ENCODE peak calls at places on chromosome 13, in four cellular contexts. A is heart right ventricle, W is fibroblast of lung, P is GM06990. E is an unnamed sample.

GRCh38 chr13:98910501-98910951 is 67.3 kb downstream of the DOCK9 start:
- DNase-seq in A (no peak), W (peak), P (peak), E (peak)

GRCh38 chr13:32427852-32428580 is at the start of gene N4BP2L1:
- DNase-seq in A (peak), W (peak), P (peak), E (peak)

GRCh38 chr13:75621147-75621546 is 15.0 kb upstream of the LMO7 start:
- DNase-seq in A (no peak), W (no peak), P (no peak), E (peak)

GRCh38 chr13:106911602-106912001 is 343.7 kb upstream of the ARGLU1 start:
- DNase-seq in A (no peak), W (no peak), P (no peak), E (no peak)

GRCh38 chr13:80341098-80341701 is at the start of gene SPRY2:
- DNase-seq in A (peak), W (peak), P (peak), E (peak)

GRCh38 chr13:101572456-101572855 is 120.0 kb downstream of the ITGBL1 start:
- DNase-seq in A (no peak), W (no peak), P (no peak), E (peak)

GRCh38 chr13:99071666-99072065 is 93.8 kb upstream of the DOCK9 start:
- DNase-seq in A (no peak), W (no peak), P (no peak), E (no peak)

GRCh38 chr13:110348751-110349150 is 41.7 kb downstream of the COL4A2 start:
- DNase-seq in A (no peak), W (no peak), P (no peak), E (no peak)

GRCh38 chr13:37929308-37929707 is 59.7 kb upstream of the TRPC4 start:
- DNase-seq in A (no peak), W (no peak), P (no peak), E (no peak)

GRCh38 chr13:29884671-29885424 is 34.4 kb upstream of the UBL3 start:
- DNase-seq in A (no peak), W (no peak), P (no peak), E (peak)

GRCh38 chr13:31267126-31267784 is 67.5 kb downstream of the B3GLCT start:
- DNase-seq in A (no peak), W (no peak), P (no peak), E (no peak)

GRCh38 chr13:50948576-50948975 is 39.0 kb downstream of the RNASEH2B start:
- DNase-seq in A (no peak), W (no peak), P (no peak), E (no peak)

GRCh38 chr13:31982124-31982523 is 49.5 kb upstream of the FRY start:
- DNase-seq in A (no peak), W (no peak), P (no peak), E (peak)

DNA sequence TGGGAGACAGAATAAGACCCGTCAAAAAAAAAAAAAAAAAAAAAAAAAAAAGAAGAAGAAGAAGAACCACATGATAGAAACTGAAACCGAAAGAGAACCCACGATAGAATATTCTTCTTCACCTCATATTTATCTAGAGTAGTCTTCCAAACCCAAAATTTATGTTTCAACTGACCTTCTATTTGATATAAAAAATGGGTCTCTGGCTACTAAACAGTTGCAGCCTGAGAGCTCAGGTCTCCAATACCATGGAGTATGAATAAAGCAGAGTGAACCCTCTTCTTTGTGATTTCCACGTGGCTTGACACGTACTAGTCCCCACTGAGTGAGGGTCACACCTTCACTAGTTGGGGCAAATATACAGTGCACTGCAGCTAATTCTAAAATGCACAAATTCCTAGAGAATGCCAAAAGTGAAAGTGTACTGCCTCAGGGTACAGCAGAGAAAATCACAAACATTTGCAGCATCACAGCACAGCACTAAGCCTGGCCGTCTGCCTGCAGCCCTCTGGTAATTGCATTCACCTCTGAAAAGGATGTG is 30.8 kb upstream of the RFC3 start:
- DNase-seq in A (no peak), W (no peak), P (peak), E (peak)
- H3K4me3 ChIP-seq in A (peak), W (peak), P (peak), E (peak)

DNA sequence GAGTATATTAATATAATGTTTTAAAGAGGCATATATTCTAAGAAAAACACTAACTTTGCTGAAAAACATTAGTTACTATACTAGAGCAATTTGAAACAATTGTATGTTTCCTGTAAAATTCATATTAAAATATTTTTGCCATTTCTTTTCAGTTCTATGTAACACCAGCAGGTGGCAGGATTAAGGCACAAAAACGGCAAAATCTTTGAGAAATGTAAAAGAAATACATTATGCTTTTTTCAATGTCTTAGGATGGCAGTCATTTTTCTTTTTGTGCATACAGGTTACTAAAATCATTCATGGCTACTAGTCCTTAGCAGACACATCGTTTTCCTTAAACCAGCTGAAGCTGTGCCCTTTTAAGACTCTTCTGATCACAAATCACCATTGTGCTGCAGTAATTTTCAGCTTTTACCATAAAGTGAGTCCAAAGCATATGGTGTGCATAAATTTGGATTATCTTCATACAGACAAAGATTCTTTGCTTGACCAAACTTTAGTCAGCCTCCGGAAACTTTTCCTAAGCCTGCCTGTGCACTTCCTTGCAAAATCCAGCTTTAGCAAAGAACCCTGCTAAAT is 800.7 kb upstream of the SLITRK5 start:
- DNase-seq in A (no peak), W (peak), P (no peak), E (peak)
- TF ChIP-seq CTCF in A (peak), W (peak), P (peak), E (peak)

DNA sequence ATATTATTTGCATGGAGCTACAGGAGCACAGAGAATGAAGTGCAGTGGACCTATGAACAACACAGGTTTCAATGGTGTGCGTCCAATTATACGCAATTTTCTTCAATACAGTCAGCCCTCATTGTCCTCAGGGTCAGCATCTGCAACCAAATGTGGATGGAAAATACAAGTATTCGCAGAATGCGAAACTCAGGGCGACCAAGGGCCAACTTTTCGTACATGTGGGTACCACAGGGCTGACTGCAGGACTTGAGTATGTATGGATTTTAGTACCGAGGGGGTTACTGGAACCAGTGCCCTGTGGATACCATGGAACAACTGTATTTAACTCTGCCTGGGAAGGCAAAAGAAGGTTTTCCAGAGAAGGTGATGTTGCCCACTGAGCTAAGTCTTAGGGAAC is 10.2 kb downstream of the LCP1 start:
- DNase-seq in A (no peak), W (no peak), P (no peak), E (no peak)
- H3K4me3 ChIP-seq in A (no peak), W (no peak), P (peak), E (no peak)

DNA sequence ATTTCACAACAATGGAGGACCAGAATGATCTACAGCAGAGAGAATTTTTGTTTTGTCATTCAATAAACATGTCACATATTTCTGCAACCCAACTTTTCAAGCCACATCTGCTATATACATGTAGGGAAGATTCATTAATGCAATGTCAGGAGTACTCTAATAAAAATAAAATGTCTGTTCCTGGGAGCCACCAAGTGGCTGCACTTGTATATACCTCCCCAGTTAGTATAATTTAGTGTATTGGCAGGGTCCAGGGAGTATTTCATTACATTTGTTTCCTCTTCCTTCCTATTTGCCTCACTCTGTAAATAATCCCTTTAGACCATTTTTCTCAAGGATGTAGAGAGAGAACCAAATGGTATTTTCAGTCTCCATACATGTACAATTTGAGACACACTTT is 1169.0 kb downstream of the DIAPH3 start:
- DNase-seq in A (no peak), W (peak), P (no peak), E (no peak)
- TF ChIP-seq CTCF in A (peak), W (no peak), P (peak), E (no peak)

GRCh38 chr13:73697166-73697565 is 437.0 kb downstream of the KLF12 start:
- DNase-seq in A (no peak), W (no peak), P (no peak), E (no peak)

GRCh38 chr13:73703606-73704005 is 430.6 kb downstream of the KLF12 start:
- DNase-seq in A (no peak), W (no peak), P (no peak), E (no peak)

GRCh38 chr13:73704587-73704986 is 429.6 kb downstream of the KLF12 start:
- DNase-seq in A (no peak), W (no peak), P (no peak), E (no peak)

GRCh38 chr13:73698859-73699258 is 435.3 kb downstream of the KLF12 start:
- DNase-seq in A (no peak), W (no peak), P (no peak), E (peak)

DNA sequence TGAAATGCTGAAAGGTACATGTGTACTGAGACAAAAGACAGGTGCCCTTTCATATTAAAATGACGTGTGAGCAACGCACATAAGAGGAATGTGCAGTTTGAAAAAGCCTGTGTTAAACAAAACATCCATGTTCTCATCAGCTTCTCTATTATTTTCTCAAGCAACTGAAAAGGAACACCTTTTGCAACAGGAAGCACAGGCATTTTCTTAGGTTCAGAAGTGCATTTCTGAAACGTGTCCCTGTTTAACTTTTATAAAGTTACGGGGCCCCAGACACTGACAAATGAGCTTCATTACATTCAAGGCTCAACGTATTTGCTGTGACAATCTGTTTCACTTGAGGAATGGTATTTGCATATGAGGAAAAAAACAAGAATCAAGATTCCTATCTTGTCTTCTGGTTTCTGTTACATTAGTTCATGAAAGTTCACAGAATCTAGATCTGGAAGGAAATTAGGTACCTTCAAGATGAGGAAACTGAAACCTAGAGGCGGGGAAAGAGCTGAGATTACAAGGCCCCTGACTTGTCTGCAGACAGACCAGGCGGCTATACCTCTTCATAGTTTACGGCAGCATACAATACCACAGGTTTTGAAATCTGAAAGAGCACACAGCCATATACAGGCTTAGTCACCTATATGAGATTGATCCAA is 431.7 kb downstream of the KLF12 start:
- DNase-seq in A (no peak), W (no peak), P (peak), E (no peak)
- H3K4me3 ChIP-seq in A (no peak), W (no peak), P (no peak), E (no peak)

DNA sequence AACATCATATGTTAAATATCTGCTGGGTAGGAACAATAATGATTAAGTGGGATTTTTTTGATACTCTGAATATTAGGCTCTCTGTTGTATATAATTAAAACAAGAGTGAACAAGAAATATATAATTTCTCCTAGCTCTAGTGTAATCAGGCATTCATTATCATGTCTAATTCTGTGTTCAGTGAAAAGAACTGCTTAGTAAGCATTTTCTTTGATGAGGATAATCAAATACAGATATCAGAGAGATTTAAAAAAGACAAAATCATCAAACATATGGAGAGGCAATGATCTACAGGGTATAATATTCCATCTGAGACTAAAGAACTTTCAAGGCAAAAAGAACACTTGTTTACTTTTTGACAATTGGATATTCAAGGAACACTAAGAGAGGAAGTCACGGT is 241.1 kb downstream of the DNAJC15 start:
- DNase-seq in A (no peak), W (no peak), P (no peak), E (no peak)
- TF ChIP-seq CTCF in A (no peak), W (no peak), P (no peak), E (no peak)

GRCh38 chr13:27176772-27177171 is 5.2 kb upstream of the USP12 start:
- DNase-seq in A (no peak), W (no peak), P (no peak), E (no peak)
- H3K4me3 ChIP-seq in A (no peak), W (no peak), P (peak), E (no peak)

DNA sequence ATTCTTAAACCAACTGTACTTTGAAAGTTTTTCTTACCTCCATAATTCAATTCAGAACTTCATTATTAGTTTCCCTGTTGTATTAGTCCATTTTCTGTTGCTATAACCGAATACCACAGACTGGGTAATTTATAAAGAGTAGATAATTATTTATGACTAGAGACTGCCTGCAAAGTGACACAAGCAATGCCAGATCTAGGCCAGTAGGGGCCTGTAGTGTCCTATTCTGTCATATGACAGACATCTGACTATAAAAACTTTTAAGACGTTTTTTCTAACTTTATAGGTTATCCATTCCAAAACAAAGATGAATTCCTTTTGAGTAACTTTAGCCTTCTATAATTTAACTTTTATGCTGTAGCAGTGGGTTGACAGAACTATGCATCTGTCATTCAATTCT is 2783.8 kb downstream of the PCDH9 start:
- DNase-seq in A (no peak), W (no peak), P (no peak), E (no peak)
- TF ChIP-seq CTCF in A (peak), W (no peak), P (no peak), E (peak)

E was measured in fibroblast of mammary gland.